ENCODE peak calls at places on chromosomes 3 and 15, in five cellular contexts. S is uterus, J is OCI-LY7, C is head of caudate nucleus, B is nucleus accumbens. X is an unnamed sample.

GRCh38 chr3:171222995-171223394 is 196.5 kb upstream of the SLC2A2 start:
- DNase-seq in J (no peak), S (no peak), C (no peak), B (no peak), X (no peak)

GRCh38 chr15:68609618-68610017 is 30.8 kb downstream of the CORO2B start:
- DNase-seq in S (peak; percentile 88), J (no peak), C (no peak), B (no peak), X (no peak)

GRCh38 chr3:118501152-118501551 is 533.5 kb downstream of the IGSF11 start:
- DNase-seq in J (no peak), B (no peak), C (peak; percentile 40), S (no peak), X (no peak)

GRCh38 chr3:177150218-177150916 is 46.9 kb downstream of the TBL1XR1 start:
- DNase-seq in C (no peak), B (no peak), S (no peak), J (no peak), X (no peak)

GRCh38 chr15:101488300-101489164 is 975 bp downstream of the PCSK6 start:
- DNase-seq in J (no peak), B (no peak), S (no peak), C (no peak), X (no peak)

GRCh38 chr3:143601738-143602480 is 246.4 kb downstream of the SLC9A9 start:
- DNase-seq in C (peak; percentile 26), B (no peak), S (no peak), J (no peak), X (peak; percentile 37)

GRCh38 chr3:186931487-186932280 is 1.4 kb downstream of the ST6GAL1 start:
- DNase-seq in J (peak; percentile 53), B (no peak), C (no peak), S (peak; percentile 34), X (peak; percentile 63)

GRCh38 chr3:19898725-19899124 is 35.3 kb downstream of the EFHB start:
- DNase-seq in J (no peak), B (no peak), C (no peak), S (no peak), X (peak; percentile 8)